ENCODE peak calls at places on chromosome 2, in four cellular contexts. Z is lower lobe of right lung, L is ovary, J is hepatocyte. S is an unnamed sample.

GRCh38 chr2:239339726-239340654 is 60.8 kb downstream of the HDAC4 start:
- DNase-seq in Z (no peak), L (no peak), J (no peak), S (no peak)

GRCh38 chr2:207777124-207777523 is 7.4 kb upstream of the FZD5 start:
- DNase-seq in Z (no peak), L (no peak), J (no peak), S (no peak)

GRCh38 chr2:237440819-237441281 is 26.9 kb upstream of the COL6A3 start:
- DNase-seq in L (no peak), J (no peak), Z (no peak), S (no peak)

GRCh38 chr2:160389875-160390274 is 103.7 kb downstream of the RBMS1 start:
- DNase-seq in J (no peak), L (no peak), Z (no peak), S (no peak)

GRCh38 chr2:74228772-74229171 is 30.4 kb downstream of the MTHFD2 start:
- DNase-seq in L (no peak), J (no peak), Z (no peak), S (no peak)

GRCh38 chr2:165815299-165815698 is 21.3 kb upstream of the GALNT3 start:
- DNase-seq in L (no peak), Z (no peak), J (no peak), S (no peak)

GRCh38 chr2:219023045-219023605 is 18.2 kb downstream of the CFAP65 start:
- DNase-seq in Z (no peak), J (no peak), L (no peak), S (no peak)

GRCh38 chr2:215736653-215737290 is 276.6 kb downstream of the MREG start:
- DNase-seq in Z (no peak), L (no peak), J (no peak), S (no peak)

GRCh38 chr2:169222665-169223064 is 139.7 kb downstream of the LRP2 start:
- DNase-seq in L (no peak), J (no peak), Z (no peak), S (no peak)

GRCh38 chr2:217837001-217837491 is 165.7 kb downstream of the TNS1 start:
- DNase-seq in Z (peak), J (peak), L (peak), S (no peak)
- TF ChIP-seq CTCF in Z (no peak), J (peak), L (no peak), S (peak)

DNA sequence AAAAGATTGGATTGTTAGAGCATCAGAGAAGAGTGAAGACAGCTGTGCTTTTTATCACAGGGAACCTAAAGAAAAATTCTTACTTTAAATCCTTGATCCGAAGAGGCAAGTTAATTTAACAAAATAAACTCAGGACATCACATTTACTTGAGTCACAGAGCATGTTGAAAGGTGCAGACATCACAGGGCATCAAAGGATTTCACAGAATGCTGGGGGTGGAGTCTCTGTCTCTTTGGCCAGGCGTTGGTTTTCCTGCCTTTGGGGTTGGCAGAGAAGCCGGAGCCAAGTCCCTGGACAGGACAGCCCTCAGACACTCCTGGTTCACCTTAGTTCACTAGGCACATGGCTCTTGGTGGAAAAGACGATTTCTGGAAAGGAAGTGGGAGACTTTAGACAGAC is 56.3 kb downstream of the SH3RF3 start:
- DNase-seq in L (peak), Z (no peak), J (no peak), S (no peak)
- H3K4me3 ChIP-seq in L (no peak), Z (no peak), J (no peak), S (no peak)

GRCh38 chr2:105776560-105776928 is 31.8 kb downstream of the NCK2 start:
- DNase-seq in L (no peak), Z (no peak), J (no peak), S (no peak)
- TF ChIP-seq CTCF in L (no peak), Z (no peak), J (no peak), S (no peak)

GRCh38 chr2:53987336-53987921 is 16.6 kb upstream of the PSME4 start:
- DNase-seq in Z (no peak), J (peak), L (no peak), S (peak)

GRCh38 chr2:53994735-53995538 is 24.1 kb upstream of the PSME4 start:
- DNase-seq in L (no peak), Z (no peak), J (no peak), S (no peak)

GRCh38 chr2:53989210-53989862 is 18.5 kb upstream of the PSME4 start:
- DNase-seq in Z (no peak), L (no peak), J (no peak), S (no peak)

GRCh38 chr2:53991948-53992347 is 21.2 kb upstream of the PSME4 start:
- DNase-seq in Z (no peak), L (no peak), J (no peak), S (no peak)
- H3K4me3 ChIP-seq in Z (no peak), L (no peak), J (no peak), S (no peak)

GRCh38 chr2:19675856-19676460 is 225.8 kb downstream of the TTC32 start:
- DNase-seq in J (no peak), Z (no peak), L (no peak), S (no peak)

GRCh38 chr2:19675003-19675629 is 226.7 kb downstream of the TTC32 start:
- DNase-seq in L (no peak), J (no peak), Z (no peak), S (no peak)

GRCh38 chr2:19677215-19677777 is 224.5 kb downstream of the TTC32 start:
- DNase-seq in J (no peak), Z (no peak), L (no peak), S (no peak)

GRCh38 chr2:19677825-19678518 is 223.8 kb downstream of the TTC32 start:
- DNase-seq in L (no peak), Z (no peak), J (no peak), S (no peak)

GRCh38 chr2:19676770-19677169 is 225.0 kb downstream of the TTC32 start:
- DNase-seq in L (no peak), Z (no peak), J (no peak), S (no peak)
- TF ChIP-seq CTCF in L (no peak), Z (no peak), J (no peak), S (no peak)

DNA sequence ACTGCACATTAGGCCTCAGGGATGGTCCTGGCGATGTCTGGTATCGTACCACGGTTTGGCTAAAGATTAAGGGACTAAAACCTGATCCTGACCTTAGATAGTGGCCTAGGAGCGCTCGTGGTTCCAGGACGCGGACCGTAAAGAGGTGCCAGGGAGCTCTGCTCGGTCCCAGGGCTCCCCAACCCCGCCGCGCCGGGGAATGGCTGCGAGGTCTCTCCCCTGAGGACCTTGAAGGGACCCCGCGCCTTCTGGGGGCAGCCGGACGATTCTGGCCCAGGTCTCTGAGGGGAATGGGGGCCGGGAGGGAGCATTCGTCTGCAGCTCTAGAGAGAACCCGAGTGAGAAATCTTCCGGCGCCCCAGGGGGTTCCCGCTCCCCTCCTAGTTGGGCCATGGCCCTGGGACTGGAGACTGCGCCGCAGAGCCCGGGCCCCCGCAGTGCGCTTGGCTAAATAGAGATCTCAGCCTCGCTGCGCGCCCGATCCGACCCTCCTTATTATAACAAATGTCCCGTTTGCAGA is 1.8 kb downstream of the PAX8 start:
- DNase-seq in Z (no peak), L (no peak), J (no peak), S (no peak)
- H3K4me3 ChIP-seq in Z (no peak), L (no peak), J (no peak), S (peak)

DNA sequence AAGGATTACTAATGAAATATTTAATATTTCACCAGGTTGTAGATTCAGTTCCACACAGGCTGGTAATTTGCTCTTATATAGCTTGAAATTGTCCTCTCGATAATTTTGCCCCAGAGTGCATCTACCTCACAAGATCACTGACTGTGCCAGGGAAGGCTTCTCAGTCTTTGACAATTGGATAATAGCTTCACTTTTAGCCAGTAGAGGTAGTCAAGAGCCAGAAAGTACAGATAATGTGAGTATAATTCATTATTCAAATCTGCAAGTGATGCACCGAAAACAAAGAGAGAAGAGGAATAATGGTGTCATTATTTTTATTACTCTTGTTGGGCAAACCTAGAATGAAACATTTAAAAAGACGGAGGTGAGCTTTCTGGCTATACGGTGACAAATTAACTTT is 292.8 kb downstream of the EN1 start:
- DNase-seq in Z (no peak), L (no peak), J (no peak), S (no peak)
- TF ChIP-seq CTCF in Z (no peak), L (no peak), J (peak), S (peak)

DNA sequence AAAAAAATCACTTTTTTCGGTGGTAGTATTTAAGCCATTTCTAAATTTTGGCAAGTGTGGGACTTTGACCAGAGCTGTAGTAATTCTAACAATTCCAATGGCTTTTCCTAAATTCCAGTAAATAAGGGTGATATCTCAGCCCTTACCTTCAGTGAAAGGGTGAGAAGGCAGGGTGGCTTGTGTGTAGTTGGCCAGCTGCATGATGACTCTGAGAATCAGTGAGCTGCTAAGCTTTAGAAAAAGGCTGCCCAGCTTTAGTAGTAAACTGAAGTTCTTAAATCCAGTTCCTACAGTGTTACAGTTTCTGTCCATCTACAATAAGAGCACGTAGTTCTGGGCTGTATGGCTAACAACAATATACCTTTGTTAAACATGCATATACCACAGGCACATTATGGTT is 42.0 kb downstream of the OXER1 start:
- DNase-seq in L (no peak), J (no peak), Z (no peak), S (no peak)
- H3K4me3 ChIP-seq in L (no peak), J (no peak), Z (no peak), S (no peak)

DNA sequence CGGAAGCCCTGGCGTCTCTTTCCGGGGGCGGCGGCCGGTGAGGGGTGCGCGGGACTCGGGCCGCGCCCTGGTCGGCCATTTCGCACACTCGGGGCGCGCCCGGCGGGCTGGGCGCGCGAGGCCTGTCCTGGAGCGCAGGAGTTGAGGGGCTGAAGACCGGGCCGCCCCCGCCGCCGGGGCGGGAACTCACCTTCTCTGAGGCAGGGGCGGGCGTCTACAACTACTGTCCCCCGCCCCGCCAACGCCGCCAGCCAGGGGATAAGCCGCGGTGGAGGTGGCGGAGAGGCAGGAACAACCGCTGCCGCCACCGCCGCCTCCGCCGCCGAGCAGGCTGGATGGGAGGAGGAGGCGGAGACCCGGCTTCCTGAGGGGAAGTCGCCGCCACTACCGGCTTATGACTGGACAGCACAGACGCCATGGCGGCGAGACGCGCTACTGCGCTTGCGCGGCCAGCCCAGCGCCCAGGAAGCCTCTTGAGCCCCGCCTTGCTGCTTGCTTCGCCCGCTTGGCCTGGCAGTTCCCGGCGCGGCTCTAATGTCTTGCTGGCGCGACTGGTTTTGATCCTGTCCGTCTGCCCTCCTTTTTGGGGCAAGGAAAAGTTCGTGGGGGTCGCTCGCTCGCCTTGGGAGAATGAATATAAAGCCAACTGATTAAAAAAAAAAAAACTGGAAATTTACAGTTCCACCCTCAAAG is at the start of gene KRCC1:
- DNase-seq in L (peak), Z (peak), J (peak), S (peak)
- TF ChIP-seq CTCF in L (no peak), Z (no peak), J (no peak), S (no peak)